ENCODE peak calls at places on chromosomes 12 and 14, in five cellular contexts. T is HepG2, C is K562, U is H1, G is GM12878. N is an unnamed sample.

GRCh38 chr14:53924754-53925153 is 31.9 kb downstream of the BMP4 start:
- DNase-seq in G (no peak), C (no peak), U (no peak), T (peak; percentile 37), N (peak; percentile 10)

GRCh38 chr14:95663226-95663797 is 22.9 kb upstream of the TCL1B start:
- DNase-seq in T (no peak), U (no peak), G (peak; percentile 49), C (no peak), N (no peak)

GRCh38 chr12:51183816-51184215 is 10.9 kb upstream of the TFCP2 start:
- DNase-seq in T (no peak), U (no peak), G (no peak), C (peak; percentile 64), N (no peak)

GRCh38 chr12:52029686-52030085 is 21.6 kb upstream of the NR4A1 start:
- DNase-seq in T (no peak), C (peak; percentile 55), G (no peak), U (no peak), N (no peak)

GRCh38 chr12:131927110-131928079 is 1.7 kb upstream of the PUS1 start:
- DNase-seq in G (no peak), T (no peak), U (no peak), C (no peak), N (no peak)

GRCh38 chr12:34399631-34400422 is 377.5 kb downstream of the ALG10 start:
- DNase-seq in C (no peak), U (no peak), G (no peak), T (no peak), N (no peak)

GRCh38 chr14:33851931-33852330 is 98.9 kb downstream of the EGLN3 start:
- DNase-seq in G (no peak), U (no peak), T (no peak), C (no peak), N (no peak)

GRCh38 chr14:85463512-85463911 is 66.4 kb upstream of the FLRT2 start:
- DNase-seq in C (no peak), T (no peak), G (no peak), U (no peak), N (no peak)

GRCh38 chr14:31717294-31718085 is 156.3 kb downstream of the NUBPL start:
- DNase-seq in C (no peak), U (no peak), T (peak; percentile 84), G (no peak), N (no peak)

GRCh38 chr12:112025808-112026375 is 12.7 kb downstream of the ERP29 start:
- DNase-seq in G (no peak), C (no peak), U (no peak), T (no peak), N (no peak)

GRCh38 chr12:103884316-103884715 is 43.3 kb upstream of the NT5DC3 start:
- DNase-seq in T (no peak), C (peak; percentile 30), G (no peak), U (no peak), N (no peak)

GRCh38 chr12:102950107-102950949 is 7.1 kb upstream of the ASCL1 start:
- DNase-seq in U (no peak), C (no peak), G (no peak), T (peak; percentile 65), N (no peak)

GRCh38 chr12:12885060-12885792 is 6.1 kb upstream of the GPRC5A start:
- DNase-seq in G (no peak), T (no peak), U (no peak), C (no peak), N (no peak)

GRCh38 chr12:117192057-117192456 is 1.8 kb upstream of the FBXO21 start:
- DNase-seq in C (peak; percentile 14), T (no peak), U (no peak), G (no peak), N (no peak)

GRCh38 chr12:78035913-78036658 is 205.4 kb downstream of the NAV3 start:
- DNase-seq in G (no peak), C (no peak), U (no peak), T (no peak), N (no peak)

GRCh38 chr12:110079477-110080400 is 31.4 kb upstream of the C12orf76 start:
- DNase-seq in U (no peak), G (peak; percentile 86), C (peak; percentile 91), T (peak; percentile 96), N (no peak)

GRCh38 chr14:68774771-68775613 is 17.9 kb downstream of the ZFP36L1 start:
- DNase-seq in G (no peak), U (no peak), C (no peak), T (peak; percentile 78), N (no peak)

GRCh38 chr14:62691613-62692489 is 353.4 kb downstream of the KCNH5 start:
- DNase-seq in G (no peak), T (peak; percentile 97), U (no peak), C (no peak), N (no peak)

GRCh38 chr12:75161495-75161894 is 48.1 kb downstream of the KCNC2 start:
- DNase-seq in U (no peak), G (no peak), C (no peak), T (no peak), N (no peak)

GRCh38 chr12:113104953-113105510 is 30.5 kb downstream of the RASAL1 start:
- DNase-seq in C (no peak), G (no peak), U (no peak), T (no peak), N (no peak)

DNA sequence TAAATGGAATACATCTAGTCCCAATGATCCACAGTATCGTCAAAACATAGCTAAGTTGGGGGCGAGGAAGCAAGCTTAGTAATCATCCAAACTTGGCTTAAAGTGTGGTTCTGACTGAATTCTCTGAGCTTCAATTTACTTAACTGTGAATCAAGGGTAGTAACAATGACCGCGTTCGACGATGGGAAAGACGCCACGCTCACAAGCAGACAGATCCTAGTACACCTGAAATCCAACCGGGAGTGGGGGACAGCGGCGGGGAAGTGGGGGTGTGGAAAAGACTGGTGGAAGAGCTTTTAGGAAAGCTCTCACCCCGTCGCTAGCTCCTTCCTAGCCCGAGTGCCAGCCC is 433 bp downstream of the COX16 start:
- DNase-seq in T (no peak), U (no peak), C (no peak), G (no peak), N (no peak)
- H3K79me2 ChIP-seq in T (peaks cover 54% of the 10 kb centered on the region), U (peaks cover 54% of the 10 kb centered on the region), C (peaks cover 30% of the 10 kb centered on the region), G (peaks cover 48% of the 10 kb centered on the region), N (peaks cover 55% of the 10 kb centered on the region)

GRCh38 chr14:75476274-75476995 is 45.8 kb upstream of the BATF start:
- DNase-seq in T (peak; percentile 78), U (no peak), G (no peak), C (no peak), N (no peak)

GRCh38 chr14:75477881-75478280 is 44.4 kb upstream of the BATF start:
- DNase-seq in U (no peak), T (no peak), G (no peak), C (no peak), N (no peak)

GRCh38 chr14:75484711-75485429 is 37.4 kb upstream of the BATF start:
- DNase-seq in T (no peak), C (no peak), U (no peak), G (no peak), N (no peak)

GRCh38 chr14:75482366-75482765 is 39.9 kb upstream of the BATF start:
- DNase-seq in G (no peak), U (no peak), T (no peak), C (no peak), N (no peak)

GRCh38 chr14:75479770-75480600 is 42.3 kb upstream of the BATF start:
- DNase-seq in G (no peak), T (no peak), U (no peak), C (no peak), N (no peak)
- TF ChIP-seq ATF3 in G (no peak), T (no peak), U (no peak), C (no peak), N (no peak)

GRCh38 chr12:48775991-48776649 is 12.8 kb downstream of the ADCY6 start:
- DNase-seq in G (no peak), U (no peak), T (no peak), C (no peak), N (no peak)

GRCh38 chr12:48777501-48778400 is 11.1 kb downstream of the ADCY6 start:
- DNase-seq in C (no peak), T (no peak), G (no peak), U (no peak), N (no peak)

GRCh38 chr12:48779869-48780268 is 9.0 kb downstream of the ADCY6 start:
- DNase-seq in T (no peak), C (peak; percentile 37), U (no peak), G (no peak), N (no peak)

GRCh38 chr12:48775299-48775698 is 13.6 kb downstream of the ADCY6 start:
- DNase-seq in T (no peak), G (no peak), C (no peak), U (no peak), N (no peak)

DNA sequence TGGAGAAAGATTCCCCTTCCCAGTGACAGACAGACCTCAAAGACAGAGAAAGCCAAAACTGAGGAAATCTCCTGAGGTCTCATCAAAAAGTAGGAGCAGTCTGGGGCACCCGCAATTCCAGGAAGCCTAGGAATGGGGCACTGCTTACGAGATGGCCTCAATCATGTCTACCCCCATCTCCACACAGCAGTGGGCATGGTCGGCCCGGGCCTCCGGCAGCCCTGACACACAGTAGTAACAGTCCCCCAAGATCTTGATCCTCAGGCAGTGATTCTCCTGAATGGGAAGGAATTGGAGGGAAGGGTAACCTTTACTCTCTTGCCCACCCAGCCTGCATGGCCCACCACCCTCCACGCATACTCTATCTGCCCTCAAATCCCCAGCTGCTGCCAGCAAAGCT is 11.9 kb downstream of the ADCY6 start:
- DNase-seq in U (no peak), C (no peak), T (no peak), G (no peak), N (no peak)
- H3K4me1 ChIP-seq in U (peaks cover 8% of the 10 kb centered on the region), C (no peaks in the 10 kb centered on the region), T (no peaks in the 10 kb centered on the region), G (peaks cover 4% of the 10 kb centered on the region), N (peaks cover 19% of the 10 kb centered on the region)

DNA sequence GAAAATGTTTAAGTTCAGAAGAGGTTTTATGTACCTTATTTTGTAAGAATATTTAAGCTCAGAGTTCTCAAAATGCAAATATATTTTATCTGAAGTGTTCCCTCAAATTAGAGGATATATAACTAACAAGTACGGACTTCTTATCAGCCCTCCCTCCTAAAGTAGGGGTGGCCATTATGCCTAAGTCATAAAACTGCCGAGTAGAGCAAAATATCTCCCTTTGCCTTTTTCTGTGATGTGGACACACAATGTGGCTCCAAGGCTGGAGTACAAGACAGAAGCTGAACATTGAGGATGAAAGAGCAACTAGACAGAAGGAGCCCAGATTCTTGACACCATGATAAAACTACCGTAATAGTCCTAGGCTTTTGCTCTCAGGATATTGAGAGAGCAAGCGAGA is 120.9 kb downstream of the MED13L start:
- DNase-seq in G (no peak), C (no peak), T (no peak), U (no peak), N (no peak)
- H3K79me2 ChIP-seq in G (no peaks in the 10 kb centered on the region), C (peaks cover 98% of the 10 kb centered on the region), T (peaks cover 32% of the 10 kb centered on the region), U (peaks cover 91% of the 10 kb centered on the region), N (peaks cover 100% of the 10 kb centered on the region)

DNA sequence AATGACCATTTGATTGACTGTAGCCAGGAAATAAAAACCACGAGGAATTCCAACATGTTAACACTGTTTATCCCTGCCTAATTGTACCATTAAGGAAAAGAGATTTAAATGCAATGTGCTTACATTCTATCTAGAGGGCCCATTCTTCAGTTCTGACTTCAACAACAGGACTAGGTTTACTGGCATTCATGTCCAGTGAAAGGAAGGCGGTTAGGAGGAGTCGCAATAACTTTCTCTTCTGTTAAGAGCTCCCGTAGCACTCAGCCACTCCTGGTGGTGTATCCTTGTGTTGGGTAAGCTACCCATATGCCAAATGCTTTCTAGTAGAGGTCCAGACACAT is 154.7 kb downstream of the STXBP6 start:
- DNase-seq in T (no peak), U (no peak), C (no peak), G (no peak), N (no peak)
- TF ChIP-seq ATF3 in T (no peak), U (no peak), C (no peak), G (no peak), N (no peak)

N was measured in HCT116.